ENCODE peak calls at places on chromosomes 5 and 9, in five cellular contexts. C is HS-27A; P is stimulated activated CD4-positive, alpha-beta T cell treated with anti-CD3 and anti-CD28 coated beads, Interleukin-1b, Interleukin-23, amount 100 ng/mL, for 4 hours; L is stimulated activated naive B cell treated with anti-CD40 and anti-IgM and Interleukin-4, amounts not matched to agents 10 μg/mL and 1 μg/mL and 100 μg/mL, for 72 hours; V is nephron progenitor cell. B is an unnamed sample.

GRCh38 chr9:131045300-131046092 is 36.5 kb downstream of the LAMC3 start:
- DNase-seq in C (no peak), P (peak), L (no peak), V (no peak), B (no peak)

GRCh38 chr5:43281840-43282658 is 31.2 kb downstream of the HMGCS1 start:
- DNase-seq in C (peak), P (no peak), L (no peak), V (no peak), B (no peak)

GRCh38 chr5:74762599-74762998 is 4.3 kb downstream of the GFM2 start:
- DNase-seq in C (peak), P (no peak), L (no peak), V (no peak), B (no peak)

GRCh38 chr5:152052470-152052869 is 127.8 kb upstream of the GLRA1 start:
- DNase-seq in C (no peak), P (no peak), L (no peak), V (no peak), B (no peak)

GRCh38 chr9:131422241-131422792 is 28.4 kb downstream of the PRRC2B start:
- DNase-seq in C (no peak), P (no peak), L (no peak), V (no peak), B (no peak)

GRCh38 chr5:171628344-171628743 is 157.3 kb upstream of the SMIM23 start:
- DNase-seq in C (no peak), P (no peak), L (no peak), V (no peak), B (no peak)

GRCh38 chr5:123610665-123611406 is 98.9 kb downstream of the CSNK1G3 start:
- DNase-seq in C (peak), P (no peak), L (peak), V (peak), B (no peak)

GRCh38 chr5:61416410-61416809 is 84.4 kb downstream of the ZSWIM6 start:
- DNase-seq in C (no peak), P (no peak), L (no peak), V (no peak), B (no peak)

GRCh38 chr5:67089200-67089725 is 107.3 kb downstream of the CD180 start:
- DNase-seq in C (no peak), P (no peak), L (no peak), V (no peak), B (no peak)

GRCh38 chr9:83196946-83197345 is 134.0 kb upstream of the RASEF start:
- DNase-seq in C (no peak), P (no peak), L (no peak), V (no peak), B (no peak)